ENCODE peak calls at places on chromosome 16, in six cellular contexts. I is mesendoderm, P is neuronal stem cell, D is IMR-90, M is H9, Q is H1. L is an unnamed sample.
A peak's percentile ranks its signal among the peaks of the same experiment; 100 is the strongest.

GRCh38 chr16:15879255-15879804 is 9.1 kb downstream of the CEP20 start:
- DNase-seq in I (no peak), P (no peak), D (peak; percentile 96), M (no peak), Q (no peak), L (peak; percentile 73)

GRCh38 chr16:11624205-11624604 is 37.5 kb upstream of the LITAF start:
- DNase-seq in I (no peak), P (no peak), D (no peak), M (no peak), Q (no peak), L (no peak)

GRCh38 chr16:56207421-56207820 is 16.1 kb downstream of the GNAO1 start:
- DNase-seq in I (no peak), P (no peak), D (no peak), M (no peak), Q (no peak), L (no peak)

GRCh38 chr16:15808071-15808470 is 48.8 kb downstream of the MYH11 start:
- DNase-seq in I (no peak), P (no peak), D (no peak), M (no peak), Q (no peak), L (no peak)

GRCh38 chr16:86019446-86020047 is 120.6 kb downstream of the IRF8 start:
- DNase-seq in I (peak; percentile 59), P (no peak), D (no peak), M (peak; percentile 66), Q (peak; percentile 21), L (no peak)

GRCh38 chr16:70659953-70660671 is 13.8 kb downstream of the IL34 start:
- DNase-seq in I (no peak), P (no peak), D (no peak), M (no peak), Q (no peak), L (no peak)

GRCh38 chr16:57131351-57131970 is 39.1 kb downstream of the CPNE2 start:
- DNase-seq in I (no peak), P (no peak), D (no peak), M (no peak), Q (no peak), L (no peak)

GRCh38 chr16:48353565-48354163 is 31.5 kb downstream of the SIAH1 start:
- DNase-seq in I (peak; percentile 93), P (peak; percentile 56), D (peak; percentile 75), M (peak; percentile 77), Q (peak; percentile 51), L (peak; percentile 86)

GRCh38 chr16:9976641-9977040 is 205.6 kb downstream of the GRIN2A start:
- DNase-seq in I (no peak), P (no peak), D (no peak), M (no peak), Q (no peak), L (no peak)

GRCh38 chr16:20950294-20950693 is 49.7 kb downstream of the LYRM1 start:
- DNase-seq in I (no peak), P (no peak), D (no peak), M (no peak), Q (no peak), L (no peak)

GRCh38 chr16:60217787-60218186 is 1483.7 kb upstream of the GOT2 start:
- DNase-seq in I (no peak), P (no peak), D (no peak), M (peak; percentile 59), Q (no peak), L (no peak)

GRCh38 chr16:20851601-20852000 is 45.3 kb downstream of the REXO5 start:
- DNase-seq in I (no peak), P (no peak), D (peak; percentile 92), M (no peak), Q (no peak), L (peak; percentile 65)

GRCh38 chr16:28193530-28194423 is 18.0 kb downstream of the XPO6 start:
- DNase-seq in I (peak; percentile 77), P (no peak), D (peak; percentile 98), M (no peak), Q (no peak), L (peak; percentile 77)

GRCh38 chr16:13390093-13390985 is 488.9 kb downstream of the SHISA9 start:
- DNase-seq in I (peak; percentile 54), P (no peak), D (no peak), M (no peak), Q (no peak), L (no peak)

GRCh38 chr16:27313422-27314160 is at the start of gene IL4R:
- DNase-seq in I (peak; percentile 65), P (peak; percentile 48), D (peak; percentile 77), M (peak; percentile 50), Q (no peak), L (peak; percentile 90)

GRCh38 chr16:11602321-11602720 is 15.6 kb upstream of the LITAF start:
- DNase-seq in I (no peak), P (no peak), D (no peak), M (no peak), Q (no peak), L (no peak)

GRCh38 chr16:81446318-81447275 is 2.0 kb downstream of the CMIP start:
- DNase-seq in I (peak; percentile 66), P (no peak), D (peak; percentile 51), M (no peak), Q (no peak), L (peak; percentile 52)

GRCh38 chr16:77223184-77223583 is 24.0 kb downstream of the SYCE1L start:
- DNase-seq in I (peak; percentile 71), P (no peak), D (no peak), M (peak; percentile 77), Q (no peak), L (no peak)

GRCh38 chr16:11165349-11165748 is 90.7 kb downstream of the SOCS1 start:
- DNase-seq in I (no peak), P (no peak), D (no peak), M (no peak), Q (no peak), L (no peak)

GRCh38 chr16:1293921-1294656 is 15.3 kb upstream of the UBE2I start:
- DNase-seq in I (no peak), P (no peak), D (no peak), M (no peak), Q (no peak), L (no peak)

GRCh38 chr16:55655709-55656694 is at the start of gene SLC6A2:
- DNase-seq in I (peak; percentile 78), P (peak; percentile 46), D (no peak), M (peak; percentile 78), Q (peak; percentile 21), L (no peak)

GRCh38 chr16:83513006-83513755 is 294.6 kb upstream of the HSBP1 start:
- DNase-seq in I (no peak), P (no peak), D (peak; percentile 89), M (no peak), Q (no peak), L (peak; percentile 83)

GRCh38 chr16:77439106-77439505 is 4.3 kb upstream of the ADAMTS18 start:
- DNase-seq in I (peak; percentile 24), P (no peak), D (no peak), M (no peak), Q (no peak), L (no peak)

GRCh38 chr16:84357191-84357651 is 11.1 kb upstream of the ATP2C2 start:
- DNase-seq in I (no peak), P (no peak), D (peak; percentile 52), M (no peak), Q (no peak), L (no peak)

GRCh38 chr16:85286970-85287814 is 174.9 kb upstream of the CIBAR2 start:
- DNase-seq in I (no peak), P (no peak), D (peak; percentile 65), M (no peak), Q (no peak), L (peak; percentile 79)

GRCh38 chr16:49280022-49280741 is 1.5 kb downstream of the CBLN1 start:
- DNase-seq in I (peak; percentile 83), P (no peak), D (no peak), M (peak; percentile 78), Q (no peak), L (no peak)

GRCh38 chr16:57123969-57124674 is 31.7 kb downstream of the CPNE2 start:
- DNase-seq in I (no peak), P (no peak), D (no peak), M (no peak), Q (no peak), L (no peak)

GRCh38 chr16:11315499-11315898 is 29.8 kb upstream of the RMI2 start:
- DNase-seq in I (peak; percentile 98), P (peak; percentile 82), D (peak; percentile 68), M (peak; percentile 98), Q (peak; percentile 99), L (peak; percentile 53)

GRCh38 chr16:1310832-1311200 is 1.4 kb downstream of the UBE2I start:
- DNase-seq in I (no peak), P (no peak), D (no peak), M (no peak), Q (no peak), L (peak; percentile 23)

GRCh38 chr16:52976539-52977167 is 76.0 kb downstream of the CHD9NB start:
- DNase-seq in I (peak; percentile 67), P (no peak), D (peak; percentile 22), M (peak; percentile 32), Q (no peak), L (peak; percentile 6)
- H2BK15ac ChIP-seq in I (no peak overlapping the region), P (no peak overlapping the region), D (no peak overlapping the region), M (no peak overlapping the region), Q (no peak overlapping the region), L (no peak overlapping the region)

GRCh38 chr16:88810166-88810867 is 1.4 kb downstream of the APRT start:
- DNase-seq in I (peak; percentile 71), P (no peak), D (no peak), M (peak; percentile 38), Q (no peak), L (peak; percentile 14)

GRCh38 chr16:88809676-88810165 is 2.0 kb downstream of the APRT start:
- DNase-seq in I (no peak), P (no peak), D (no peak), M (peak; percentile 39), Q (no peak), L (no peak)

GRCh38 chr16:88810868-88811599 is 694 bp downstream of the APRT start:
- DNase-seq in I (peak; percentile 57), P (no peak), D (peak; percentile 69), M (peak; percentile 38), Q (no peak), L (peak; percentile 80)

GRCh38 chr16:88807626-88808453 is 3.9 kb downstream of the APRT start:
- DNase-seq in I (no peak), P (no peak), D (no peak), M (no peak), Q (no peak), L (no peak)

GRCh38 chr16:88809068-88809675 is 2.6 kb downstream of the APRT start:
- DNase-seq in I (no peak), P (no peak), D (no peak), M (no peak), Q (no peak), L (no peak)
- H3K27ac ChIP-seq in I (no peak overlapping the region), P (no peak overlapping the region), D (no peak overlapping the region), M (no peak overlapping the region), Q (peak overlapping the region; percentile 2), L (no peak overlapping the region)

DNA sequence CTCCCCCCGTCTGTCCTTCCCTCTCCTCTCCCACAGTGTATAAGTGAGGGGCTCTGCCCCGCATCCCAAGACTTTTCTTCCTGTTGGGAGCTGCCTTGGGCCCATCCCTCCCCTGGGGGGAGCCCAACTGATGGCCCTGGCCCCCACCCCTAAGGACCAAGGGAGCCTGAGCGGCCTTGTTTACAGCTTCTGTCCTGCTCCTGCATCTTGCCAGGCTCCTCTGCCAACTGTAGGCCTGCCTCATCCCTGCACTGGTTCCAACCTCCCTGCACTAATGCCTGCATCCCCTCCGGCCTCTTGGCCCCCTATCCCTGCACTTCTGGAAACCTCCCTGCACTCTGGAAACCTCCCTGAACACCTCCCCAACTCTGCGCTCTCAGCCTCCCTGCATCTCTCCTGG is 1.4 kb upstream of the PAGR1 start:
- DNase-seq in I (no peak), P (no peak), D (no peak), M (no peak), Q (no peak), L (no peak)
- H3K4me1 ChIP-seq in I (peaks cover 22% of the 10 kb centered on the region), P (peaks cover 45% of the 10 kb centered on the region), D (peaks cover 21% of the 10 kb centered on the region), M (peaks cover 6% of the 10 kb centered on the region), Q (peaks cover 34% of the 10 kb centered on the region), L (peaks cover 54% of the 10 kb centered on the region)

GRCh38 chr16:29676989-29677388 is 2.0 kb upstream of the QPRT start:
- DNase-seq in I (no peak), P (no peak), D (no peak), M (no peak), Q (no peak), L (no peak)
- H2BK15ac ChIP-seq in I (no peak overlapping the region), P (peak overlapping the region; percentile 84), D (no peak overlapping the region), M (no peak overlapping the region), Q (no peak overlapping the region), L (no peak overlapping the region)

L was measured in mesenchymal stem cell.